ENCODE peak calls at places on chromosomes 12 and 14, in five cellular contexts. I is RWPE1, H is esophagus muscularis mucosa, Y is heart right ventricle, U is cardiac muscle cell. S is an unnamed sample.

GRCh38 chr12:50074936-50075807 is 10.0 kb upstream of the SMARCD1 start:
- DNase-seq in I (peak), H (peak), Y (peak), U (peak), S (peak)

GRCh38 chr12:95548056-95548538 is 3.2 kb downstream of the USP44 start:
- DNase-seq in I (no peak), H (no peak), Y (peak), U (peak), S (no peak)

GRCh38 chr12:79595273-79595672 is 95.5 kb downstream of the PAWR start:
- DNase-seq in I (no peak), H (no peak), Y (no peak), U (no peak), S (no peak)

GRCh38 chr12:19048943-19049342 is 80.6 kb upstream of the PLEKHA5 start:
- DNase-seq in I (no peak), H (no peak), Y (no peak), U (no peak), S (no peak)

GRCh38 chr14:74255281-74255680 is 16.0 kb downstream of the VSX2 start:
- DNase-seq in I (no peak), H (no peak), Y (no peak), U (no peak), S (no peak)

GRCh38 chr12:54140958-54141388 is 47.8 kb downstream of the SMUG1 start:
- DNase-seq in I (no peak), H (no peak), Y (no peak), U (no peak), S (no peak)

GRCh38 chr14:70714055-70714550 is 72.4 kb downstream of the TTC9 start:
- DNase-seq in I (peak), H (no peak), Y (no peak), U (peak), S (peak)

GRCh38 chr14:101588990-101589389 is 27.7 kb downstream of the DIO3 start:
- DNase-seq in I (no peak), H (no peak), Y (no peak), U (no peak), S (no peak)

GRCh38 chr14:52111583-52111982 is 42.7 kb upstream of the NID2 start:
- DNase-seq in I (peak), H (no peak), Y (no peak), U (no peak), S (no peak)

GRCh38 chr12:57401165-57401564 is 29.7 kb downstream of the R3HDM2 start:
- DNase-seq in I (no peak), H (no peak), Y (no peak), U (peak), S (no peak)

GRCh38 chr14:77003960-77004710 is 24.4 kb downstream of the IRF2BPL start:
- DNase-seq in I (no peak), H (no peak), Y (no peak), U (no peak), S (no peak)

GRCh38 chr14:69684461-69685183 is 73.2 kb downstream of the SUSD6 start:
- DNase-seq in I (no peak), H (no peak), Y (no peak), U (no peak), S (no peak)

GRCh38 chr12:8050600-8051250 is 15.4 kb downstream of the C3AR1 start:
- DNase-seq in I (no peak), H (no peak), Y (no peak), U (no peak), S (no peak)

GRCh38 chr12:62862259-62862881 is 72.6 kb downstream of the PPM1H start:
- DNase-seq in I (peak), H (no peak), Y (no peak), U (no peak), S (no peak)

GRCh38 chr12:26523708-26524150 is 309.3 kb downstream of the ITPR2 start:
- DNase-seq in I (peak), H (peak), Y (peak), U (no peak), S (no peak)

GRCh38 chr12:107327783-107328182 is 234.4 kb upstream of the CRY1 start:
- DNase-seq in I (no peak), H (no peak), Y (no peak), U (no peak), S (no peak)

DNA sequence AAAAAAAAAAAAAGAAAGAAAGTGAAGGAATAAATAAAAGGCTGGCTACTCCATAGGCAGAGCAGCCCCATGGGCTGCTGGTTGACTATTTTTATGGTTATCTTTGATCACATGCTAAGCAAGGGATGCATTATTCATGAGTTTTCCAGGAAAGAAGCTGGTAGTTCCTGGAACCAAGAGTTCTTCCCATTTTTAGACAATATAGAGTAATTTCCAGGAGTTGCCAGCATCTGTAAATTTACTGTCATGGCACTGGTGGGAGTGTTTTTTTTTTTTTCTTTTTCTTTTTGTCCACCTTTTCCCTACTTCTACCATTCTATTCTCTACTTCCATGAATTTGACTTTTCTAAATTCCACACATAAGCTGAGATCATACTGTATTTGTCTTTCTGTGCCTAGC is 24.2 kb downstream of the FGD4 start:
- DNase-seq in I (no peak), H (no peak), Y (no peak), U (no peak), S (no peak)
- TF ChIP-seq CTCF in I (no peak), H (no peak), Y (no peak), U (no peak), S (no peak)

GRCh38 chr14:99037777-99038176 is 234.2 kb downstream of the BCL11B start:
- DNase-seq in I (no peak), H (no peak), Y (no peak), U (no peak), S (peak)
- TF ChIP-seq CTCF in I (no peak), H (no peak), Y (no peak), U (peak), S (peak)

GRCh38 chr12:124853781-124854636 is 9.7 kb downstream of the SCARB1 start:
- DNase-seq in I (no peak), H (no peak), Y (no peak), U (no peak), S (no peak)

GRCh38 chr12:124854637-124855184 is 9.0 kb downstream of the SCARB1 start:
- DNase-seq in I (no peak), H (no peak), Y (no peak), U (no peak), S (no peak)

GRCh38 chr12:124851344-124851743 is 12.3 kb downstream of the SCARB1 start:
- DNase-seq in I (no peak), H (no peak), Y (no peak), U (no peak), S (no peak)

GRCh38 chr12:124852911-124853441 is 10.7 kb downstream of the SCARB1 start:
- DNase-seq in I (no peak), H (no peak), Y (no peak), U (no peak), S (no peak)

GRCh38 chr12:124852329-124852831 is 11.3 kb downstream of the SCARB1 start:
- DNase-seq in I (no peak), H (no peak), Y (peak), U (no peak), S (no peak)
- TF ChIP-seq CTCF in I (no peak), H (no peak), Y (no peak), U (no peak), S (no peak)

GRCh38 chr12:114740448-114740847 is 56.5 kb upstream of the TBX3 start:
- DNase-seq in I (no peak), H (no peak), Y (no peak), U (no peak), S (no peak)

GRCh38 chr12:114743289-114743688 is 59.3 kb upstream of the TBX3 start:
- DNase-seq in I (no peak), H (no peak), Y (no peak), U (no peak), S (no peak)

GRCh38 chr12:114742363-114742762 is 58.4 kb upstream of the TBX3 start:
- DNase-seq in I (no peak), H (no peak), Y (no peak), U (peak), S (no peak)

GRCh38 chr12:114743799-114744198 is 59.8 kb upstream of the TBX3 start:
- DNase-seq in I (no peak), H (no peak), Y (no peak), U (no peak), S (no peak)

DNA sequence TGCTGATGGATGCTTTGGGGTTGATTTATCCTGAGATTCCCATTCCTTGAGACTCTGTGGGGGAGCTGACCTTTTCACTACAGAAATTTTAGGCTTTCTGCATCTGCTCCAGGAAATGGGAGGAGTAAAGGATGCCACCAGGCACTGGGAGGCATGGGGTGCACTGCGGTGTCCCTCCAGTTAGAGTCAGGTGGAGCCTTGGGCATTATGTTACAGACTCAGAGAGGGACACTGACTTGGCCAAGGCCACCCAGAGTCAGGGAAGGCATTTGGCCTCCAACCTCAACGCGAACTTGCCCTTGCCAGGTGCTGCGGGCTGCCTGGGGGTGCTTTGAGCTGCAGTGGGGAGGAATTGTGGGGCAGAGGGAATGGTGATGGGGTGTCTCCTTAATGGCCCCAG is 58.0 kb upstream of the TBX3 start:
- DNase-seq in I (no peak), H (no peak), Y (no peak), U (no peak), S (no peak)
- TF ChIP-seq CTCF in I (no peak), H (no peak), Y (no peak), U (no peak), S (no peak)

DNA sequence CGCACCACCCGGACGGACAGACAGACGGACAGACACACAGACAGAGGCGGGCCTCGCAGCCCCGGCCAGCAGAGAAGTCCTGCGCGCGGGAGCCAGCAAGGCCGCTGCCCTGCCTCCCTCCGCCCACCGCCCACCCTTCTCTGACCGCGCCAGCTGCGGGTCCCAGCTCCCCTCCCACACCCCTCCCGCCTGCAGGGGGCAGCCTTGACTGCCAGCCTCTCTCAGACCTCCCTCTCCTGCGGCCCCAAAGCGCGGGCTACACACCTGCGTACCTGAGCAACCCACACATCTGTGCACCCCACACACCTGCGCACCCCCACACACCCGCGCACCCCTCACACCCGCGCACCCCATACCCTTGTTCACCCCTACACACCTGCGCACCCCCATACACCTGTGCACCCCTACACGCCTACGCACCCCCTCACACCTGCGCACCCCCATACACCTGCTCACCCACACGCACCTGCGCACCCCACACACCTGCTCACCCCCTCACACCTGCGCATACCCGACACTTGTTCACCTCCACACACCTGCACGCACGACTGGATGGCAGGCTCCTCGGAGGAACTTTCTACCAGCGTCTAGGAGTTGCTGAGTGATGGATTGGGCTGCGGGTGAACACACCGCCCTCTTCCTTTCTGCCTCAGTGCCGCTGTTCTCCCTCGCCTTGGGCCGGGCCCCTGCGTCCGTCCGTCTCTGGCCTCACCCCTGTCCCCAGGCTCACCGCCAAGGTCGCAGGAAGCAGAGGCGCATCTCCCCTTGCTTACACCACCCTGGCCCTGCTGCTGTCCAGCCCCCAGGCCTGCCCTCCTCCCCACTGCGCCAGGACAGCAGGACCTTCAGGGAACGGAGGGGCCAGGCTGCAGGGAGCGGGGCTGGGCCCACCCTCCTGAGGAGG is 20.8 kb upstream of the TMEM106C start:
- DNase-seq in I (no peak), H (no peak), Y (no peak), U (no peak), S (peak)
- TF ChIP-seq CTCF in I (no peak), H (peak), Y (no peak), U (peak), S (no peak)

GRCh38 chr14:100540141-100540925 is 46.9 kb downstream of the BEGAIN start:
- DNase-seq in I (no peak), H (no peak), Y (peak), U (peak), S (peak)
- TF ChIP-seq CTCF in I (peak), H (peak), Y (no peak), U (peak), S (peak)

GRCh38 chr12:51820721-51821422 is 27.6 kb downstream of the FIGNL2 start:
- DNase-seq in I (peak), H (no peak), Y (peak), U (peak), S (peak)
- TF ChIP-seq CTCF in I (peak), H (peak), Y (no peak), U (no peak), S (no peak)

GRCh38 chr12:111310076-111310870 is 58.6 kb downstream of the PHETA1 start:
- DNase-seq in I (no peak), H (no peak), Y (no peak), U (no peak), S (no peak)

GRCh38 chr12:111308473-111308872 is 60.4 kb downstream of the PHETA1 start:
- DNase-seq in I (no peak), H (no peak), Y (no peak), U (no peak), S (no peak)

GRCh38 chr12:111303531-111303930 is 65.4 kb downstream of the PHETA1 start:
- DNase-seq in I (no peak), H (no peak), Y (no peak), U (no peak), S (no peak)

GRCh38 chr12:111309584-111309983 is 59.3 kb downstream of the PHETA1 start:
- DNase-seq in I (no peak), H (no peak), Y (no peak), U (no peak), S (no peak)

DNA sequence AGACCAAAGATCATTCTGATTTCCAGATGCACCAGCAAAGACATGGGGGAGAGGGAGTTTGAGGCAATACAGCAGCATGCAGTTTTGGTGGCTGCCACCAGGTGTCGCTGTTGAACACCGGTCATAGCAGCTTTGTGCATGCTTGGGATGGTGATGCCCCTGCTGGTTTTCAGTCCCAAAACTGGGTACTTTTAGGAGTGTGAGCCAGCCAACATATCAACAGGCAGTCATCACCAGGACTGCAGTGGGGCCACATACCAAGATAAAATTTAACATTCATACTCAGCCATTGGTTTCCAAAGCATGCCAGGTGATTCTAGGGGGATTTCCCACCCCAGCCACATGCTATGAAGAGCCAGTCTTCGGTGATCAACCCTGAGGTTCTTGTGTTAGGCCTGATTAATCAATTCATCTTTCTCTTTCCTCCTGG is 64.2 kb downstream of the PHETA1 start:
- DNase-seq in I (no peak), H (no peak), Y (no peak), U (no peak), S (peak)
- TF ChIP-seq CTCF in I (peak), H (peak), Y (peak), U (peak), S (peak)

S was measured in nephron progenitor cell.